ENCODE peak calls at places on chromosomes 4 and X, in seven cellular contexts. L is activated CD8-positive, alpha-beta T cell treated with anti-CD3 and anti-CD28 coated beads, Interleukin-2, amount 10 ng/mL, durations not matched to agents 7 days and 5 days; Y is fibroblast of mammary gland; X is SK-N-MC; T is endothelial cell; F is EH; Q is WTC11. W is an unnamed sample.

GRCh38 chr4:24443200-24443599 is 141.2 kb downstream of the DHX15 start:
- DNase-seq in L (no peak), Y (no peak), X (no peak), T (no peak), F (no peak), Q (no peak), W (no peak)

GRCh38 chrX:16946971-16947562 is 609 bp downstream of the REPS2 start:
- DNase-seq in L (peak; percentile 20), Y (no peak), X (no peak), T (no peak), F (no peak), Q (no peak), W (peak; percentile 50)

GRCh38 chr4:16626945-16627344 is 271.5 kb downstream of the LDB2 start:
- DNase-seq in L (no peak), Y (peak; percentile 99), X (no peak), T (no peak), F (peak; percentile 95), Q (no peak), W (no peak)

GRCh38 chr4:25552580-25553271 is 102.9 kb upstream of the SLC34A2 start:
- DNase-seq in L (no peak), Y (no peak), X (no peak), T (no peak), F (no peak), Q (no peak), W (no peak)

GRCh38 chrX:106246511-106246910 is 78.4 kb downstream of the PWWP3B start:
- DNase-seq in L (no peak), Y (peak; percentile 60), X (no peak), T (no peak), F (no peak), Q (no peak), W (no peak)

GRCh38 chrX:138939038-138939437 is 227.5 kb upstream of the FGF13 start:
- DNase-seq in L (no peak), Y (no peak), X (no peak), T (no peak), F (no peak), Q (no peak), W (no peak)

GRCh38 chr4:69321153-69321729 is 41.0 kb downstream of the UGT2B28 start:
- DNase-seq in L (no peak), Y (no peak), X (no peak), T (no peak), F (no peak), Q (no peak), W (no peak)

GRCh38 chr4:18579222-18579621 is 557.7 kb upstream of the LCORL start:
- DNase-seq in L (no peak), Y (no peak), X (no peak), T (no peak), F (no peak), Q (no peak), W (peak; percentile 42)

GRCh38 chr4:113141901-113142346 is 92.5 kb downstream of the ANK2 start:
- DNase-seq in L (no peak), Y (peak; percentile 67), X (no peak), T (no peak), F (peak; percentile 67), Q (no peak), W (no peak)

GRCh38 chr4:86497131-86497530 is 97.0 kb upstream of the PTPN13 start:
- DNase-seq in L (no peak), Y (no peak), X (no peak), T (no peak), F (peak; percentile 48), Q (no peak), W (no peak)

GRCh38 chr4:182231080-182231479 is 12.1 kb upstream of the TENM3 start:
- DNase-seq in L (no peak), Y (peak; percentile 54), X (no peak), T (no peak), F (peak; percentile 88), Q (no peak), W (no peak)

W was measured in dorsolateral prefrontal cortex.